ENCODE peak calls at places on chromosomes 6 and 20, in ten cellular contexts. N, M, Y, E, Z, L, H, B, O and I are unnamed samples.

GRCh38 chr20:26208296-26209091 is 511.8 kb upstream of the ZNF337 start:
- DNase-seq in N (no peak), M (no peak), Y (peak), E (peak), Z (peak), L (peak), H (no peak), B (no peak), O (no peak), I (no peak)

GRCh38 chr20:4167261-4168004 is 152.1 kb upstream of the RNF24 start:
- DNase-seq in N (no peak), M (no peak), Y (peak), E (peak), Z (peak), L (no peak), H (peak), B (no peak), O (no peak), I (no peak)

GRCh38 chr6:152206072-152206818 is 398.8 kb downstream of the ESR1 start:
- DNase-seq in N (peak), M (no peak), Y (peak), E (peak), Z (no peak), L (peak), H (peak), B (peak), O (peak), I (peak)

GRCh38 chr6:144519429-144519828 is 234.3 kb downstream of the UTRN start:
- DNase-seq in N (no peak), M (no peak), Y (no peak), E (no peak), Z (no peak), L (no peak), H (no peak), B (no peak), O (no peak), I (no peak)

GRCh38 chr6:47034919-47035318 is 7.2 kb downstream of the ADGRF1 start:
- DNase-seq in N (no peak), M (no peak), Y (no peak), E (no peak), Z (peak), L (no peak), H (no peak), B (no peak), O (peak), I (peak)

GRCh38 chr20:62511915-62512610 is 36.3 kb upstream of the GATA5 start:
- DNase-seq in N (no peak), M (no peak), Y (no peak), E (no peak), Z (no peak), L (no peak), H (no peak), B (no peak), O (no peak), I (no peak)

GRCh38 chr6:168875811-168876576 is 377.7 kb downstream of the THBS2 start:
- DNase-seq in N (no peak), M (no peak), Y (no peak), E (no peak), Z (no peak), L (no peak), H (no peak), B (no peak), O (no peak), I (no peak)

GRCh38 chr6:159074120-159074684 is 29.4 kb upstream of the TAGAP start:
- DNase-seq in N (peak), M (no peak), Y (no peak), E (no peak), Z (peak), L (peak), H (no peak), B (peak), O (peak), I (peak)

GRCh38 chr20:34332262-34332920 is 29.2 kb upstream of the AHCY start:
- DNase-seq in N (no peak), M (no peak), Y (no peak), E (no peak), Z (no peak), L (no peak), H (no peak), B (no peak), O (no peak), I (no peak)

GRCh38 chr6:155706341-155706740 is 250.7 kb upstream of the NOX3 start:
- DNase-seq in N (no peak), M (no peak), Y (no peak), E (no peak), Z (no peak), L (no peak), H (peak), B (no peak), O (peak), I (no peak)

GRCh38 chr6:30914076-30914853 is at the start of gene VARS2:
- DNase-seq in N (peak), M (peak), Y (peak), E (peak), Z (peak), L (peak), H (peak), B (peak), O (peak), I (peak)

GRCh38 chr20:1322511-1323245 is 6.3 kb downstream of the SDCBP2 start:
- DNase-seq in N (no peak), M (no peak), Y (no peak), E (no peak), Z (no peak), L (no peak), H (no peak), B (no peak), O (peak), I (no peak)

GRCh38 chr20:62358728-62359490 is 8.2 kb downstream of the LAMA5 start:
- DNase-seq in N (peak), M (no peak), Y (no peak), E (peak), Z (no peak), L (no peak), H (no peak), B (no peak), O (no peak), I (no peak)

GRCh38 chr6:4346659-4347333 is 211.4 kb upstream of the ECI2 start:
- DNase-seq in N (no peak), M (no peak), Y (no peak), E (no peak), Z (no peak), L (no peak), H (no peak), B (no peak), O (no peak), I (no peak)

GRCh38 chr6:51908243-51908642 is 179.2 kb downstream of the PKHD1 start:
- DNase-seq in N (no peak), M (no peak), Y (no peak), E (no peak), Z (no peak), L (no peak), H (no peak), B (no peak), O (no peak), I (no peak)

GRCh38 chr6:20879526-20879925 is 345.3 kb downstream of the CDKAL1 start:
- DNase-seq in N (no peak), M (no peak), Y (no peak), E (no peak), Z (no peak), L (no peak), H (peak), B (no peak), O (peak), I (no peak)

GRCh38 chr20:11901127-11901526 is 16.6 kb upstream of the BTBD3 start:
- DNase-seq in N (no peak), M (no peak), Y (no peak), E (no peak), Z (no peak), L (no peak), H (peak), B (no peak), O (no peak), I (no peak)

GRCh38 chr6:127342946-127343752 is at the start of gene ECHDC1:
- DNase-seq in N (peak), M (no peak), Y (peak), E (peak), Z (peak), L (peak), H (peak), B (peak), O (peak), I (peak)

GRCh38 chr6:124233221-124233620 is 429.6 kb downstream of the NKAIN2 start:
- DNase-seq in N (no peak), M (no peak), Y (no peak), E (no peak), Z (no peak), L (no peak), H (no peak), B (no peak), O (no peak), I (no peak)

GRCh38 chr6:39377530-39377929 is 55.0 kb upstream of the KCNK16 start:
- DNase-seq in N (peak), M (no peak), Y (peak), E (peak), Z (peak), L (peak), H (peak), B (peak), O (peak), I (peak)

GRCh38 chr6:10398439-10399218 is 16.2 kb downstream of the TFAP2A start:
- DNase-seq in N (no peak), M (no peak), Y (no peak), E (no peak), Z (no peak), L (no peak), H (no peak), B (no peak), O (no peak), I (no peak)

GRCh38 chr6:10397756-10398438 is 17.0 kb downstream of the TFAP2A start:
- DNase-seq in N (no peak), M (no peak), Y (no peak), E (no peak), Z (no peak), L (no peak), H (no peak), B (no peak), O (no peak), I (no peak)

GRCh38 chr6:10400330-10400729 is 14.5 kb downstream of the TFAP2A start:
- DNase-seq in N (no peak), M (no peak), Y (no peak), E (no peak), Z (no peak), L (no peak), H (no peak), B (no peak), O (no peak), I (no peak)

GRCh38 chr6:10401004-10401536 is 13.8 kb downstream of the TFAP2A start:
- DNase-seq in N (no peak), M (no peak), Y (no peak), E (no peak), Z (no peak), L (no peak), H (no peak), B (no peak), O (no peak), I (no peak)

GRCh38 chr6:10399451-10399850 is 15.4 kb downstream of the TFAP2A start:
- DNase-seq in N (no peak), M (no peak), Y (no peak), E (no peak), Z (no peak), L (no peak), H (no peak), B (no peak), O (no peak), I (no peak)
- TF ChIP-seq MAX in N (no peak), M (no peak), Y (no peak), E (no peak), Z (no peak), L (no peak), H (no peak), B (no peak), O (no peak), I (no peak)

DNA sequence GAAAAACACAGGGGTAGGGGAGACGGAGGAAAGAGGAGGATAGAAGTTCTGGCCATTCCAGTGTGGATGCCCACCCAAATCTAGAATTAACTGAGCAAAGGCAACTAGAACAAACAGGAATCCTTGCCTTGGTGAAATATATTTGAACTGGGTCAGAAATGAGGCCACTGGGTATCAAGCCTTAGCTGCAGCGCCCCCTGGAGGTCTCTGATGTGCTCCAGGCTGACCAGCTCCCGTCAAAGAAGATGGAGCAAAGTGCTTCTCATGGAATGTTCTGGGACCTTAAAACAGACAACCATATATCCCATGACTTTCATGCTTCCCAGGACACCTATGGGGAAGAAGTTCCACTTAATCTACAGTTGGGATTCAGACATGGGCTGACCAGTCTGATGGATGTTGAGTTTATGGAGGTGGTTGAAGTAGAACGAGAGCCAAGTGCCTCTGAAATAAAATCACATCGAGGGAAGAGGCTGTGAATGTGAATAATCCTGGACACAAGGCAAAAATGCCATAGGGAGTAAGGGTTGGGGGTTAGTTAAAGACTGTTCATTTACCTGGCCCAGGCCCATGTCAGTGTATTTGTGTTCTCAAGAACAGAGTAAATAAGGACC is 50.4 kb downstream of the HLA-DPB1 start:
- DNase-seq in N (peak), M (no peak), Y (peak), E (peak), Z (peak), L (peak), H (peak), B (peak), O (peak), I (peak)
- TF ChIP-seq MAX in N (no peak), M (no peak), Y (no peak), E (no peak), Z (no peak), L (no peak), H (no peak), B (no peak), O (no peak), I (no peak)

DNA sequence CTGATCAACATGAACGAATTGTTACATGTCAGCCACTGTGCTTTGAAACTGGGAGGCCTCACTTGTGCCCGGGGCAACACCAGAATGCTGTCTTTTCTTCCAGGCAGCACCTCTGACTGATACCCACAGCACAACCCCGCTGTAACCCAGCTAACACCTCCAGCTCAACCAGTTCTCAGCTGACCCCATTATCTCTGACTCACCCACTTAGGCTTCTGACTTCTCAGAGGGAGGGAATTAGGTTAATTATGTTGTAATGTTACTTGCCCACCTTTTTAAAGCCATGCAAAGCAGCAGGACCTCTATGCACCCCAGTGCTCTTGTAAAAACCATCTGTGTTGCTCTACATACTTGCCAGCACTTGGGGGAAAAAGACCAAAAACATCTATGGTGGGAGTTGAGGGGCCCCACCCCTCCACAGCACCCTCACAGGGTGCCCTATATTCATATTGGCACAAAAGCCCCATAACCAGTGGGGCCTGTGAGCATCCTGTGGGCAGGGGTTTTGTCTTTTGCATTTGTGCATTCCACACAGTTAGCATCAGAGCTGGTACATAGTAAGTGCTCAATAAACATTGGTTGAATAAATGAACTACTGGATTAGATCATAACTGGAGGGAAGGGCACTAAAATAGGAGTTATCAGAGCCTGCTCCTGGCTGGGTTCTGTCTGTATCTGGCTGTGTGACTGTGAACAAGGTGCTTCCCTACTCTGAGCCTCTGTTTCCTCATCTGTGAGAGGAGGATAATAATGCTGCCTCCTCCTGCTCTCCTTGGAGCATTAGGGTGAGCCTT is 22.3 kb downstream of the BNIP5 start:
- DNase-seq in N (no peak), M (no peak), Y (no peak), E (no peak), Z (no peak), L (no peak), H (no peak), B (peak), O (no peak), I (peak)
- TF ChIP-seq MAX in N (no peak), M (no peak), Y (no peak), E (no peak), Z (no peak), L (no peak), H (no peak), B (no peak), O (no peak), I (no peak)

GRCh38 chr20:54197621-54198604 is 10.0 kb upstream of the PFDN4 start:
- DNase-seq in N (no peak), M (peak), Y (no peak), E (no peak), Z (no peak), L (peak), H (peak), B (peak), O (no peak), I (no peak)
- TF ChIP-seq MAX in N (no peak), M (no peak), Y (no peak), E (no peak), Z (no peak), L (peak), H (no peak), B (peak), O (no peak), I (peak)

GRCh38 chr6:111119550-111120329 is 32.4 kb downstream of the SLC16A10 start:
- DNase-seq in N (no peak), M (no peak), Y (no peak), E (no peak), Z (no peak), L (no peak), H (no peak), B (peak), O (no peak), I (no peak)

GRCh38 chr6:111124406-111124805 is 37.1 kb downstream of the SLC16A10 start:
- DNase-seq in N (no peak), M (no peak), Y (no peak), E (no peak), Z (no peak), L (no peak), H (no peak), B (no peak), O (no peak), I (no peak)

GRCh38 chr6:111121789-111122350 is 34.6 kb downstream of the SLC16A10 start:
- DNase-seq in N (no peak), M (no peak), Y (no peak), E (no peak), Z (no peak), L (no peak), H (no peak), B (no peak), O (no peak), I (no peak)

GRCh38 chr6:111118816-111119215 is 31.5 kb downstream of the SLC16A10 start:
- DNase-seq in N (no peak), M (no peak), Y (no peak), E (no peak), Z (no peak), L (no peak), H (no peak), B (no peak), O (no peak), I (no peak)

GRCh38 chr6:111122458-111123286 is 35.4 kb downstream of the SLC16A10 start:
- DNase-seq in N (no peak), M (no peak), Y (no peak), E (no peak), Z (no peak), L (no peak), H (no peak), B (no peak), O (no peak), I (no peak)
- TF ChIP-seq MAX in N (no peak), M (no peak), Y (no peak), E (no peak), Z (no peak), L (no peak), H (no peak), B (no peak), O (no peak), I (no peak)

GRCh38 chr20:57964011-57964862 is 254.4 kb upstream of the PMEPA1 start:
- DNase-seq in N (no peak), M (no peak), Y (no peak), E (no peak), Z (no peak), L (no peak), H (no peak), B (no peak), O (no peak), I (no peak)
- TF ChIP-seq MAX in N (no peak), M (no peak), Y (no peak), E (no peak), Z (no peak), L (no peak), H (no peak), B (no peak), O (no peak), I (no peak)

GRCh38 chr6:158042245-158042798 is 60.7 kb downstream of the SYNJ2 start:
- DNase-seq in N (peak), M (no peak), Y (no peak), E (no peak), Z (peak), L (no peak), H (peak), B (no peak), O (peak), I (peak)
- TF ChIP-seq MAX in N (peak), M (no peak), Y (no peak), E (no peak), Z (peak), L (peak), H (no peak), B (no peak), O (no peak), I (no peak)

GRCh38 chr6:166026586-166027126 is 141.0 kb downstream of the TBXT start:
- DNase-seq in N (no peak), M (no peak), Y (no peak), E (no peak), Z (no peak), L (no peak), H (no peak), B (peak), O (no peak), I (no peak)
- TF ChIP-seq MAX in N (no peak), M (no peak), Y (no peak), E (no peak), Z (no peak), L (no peak), H (no peak), B (no peak), O (no peak), I (no peak)

DNA sequence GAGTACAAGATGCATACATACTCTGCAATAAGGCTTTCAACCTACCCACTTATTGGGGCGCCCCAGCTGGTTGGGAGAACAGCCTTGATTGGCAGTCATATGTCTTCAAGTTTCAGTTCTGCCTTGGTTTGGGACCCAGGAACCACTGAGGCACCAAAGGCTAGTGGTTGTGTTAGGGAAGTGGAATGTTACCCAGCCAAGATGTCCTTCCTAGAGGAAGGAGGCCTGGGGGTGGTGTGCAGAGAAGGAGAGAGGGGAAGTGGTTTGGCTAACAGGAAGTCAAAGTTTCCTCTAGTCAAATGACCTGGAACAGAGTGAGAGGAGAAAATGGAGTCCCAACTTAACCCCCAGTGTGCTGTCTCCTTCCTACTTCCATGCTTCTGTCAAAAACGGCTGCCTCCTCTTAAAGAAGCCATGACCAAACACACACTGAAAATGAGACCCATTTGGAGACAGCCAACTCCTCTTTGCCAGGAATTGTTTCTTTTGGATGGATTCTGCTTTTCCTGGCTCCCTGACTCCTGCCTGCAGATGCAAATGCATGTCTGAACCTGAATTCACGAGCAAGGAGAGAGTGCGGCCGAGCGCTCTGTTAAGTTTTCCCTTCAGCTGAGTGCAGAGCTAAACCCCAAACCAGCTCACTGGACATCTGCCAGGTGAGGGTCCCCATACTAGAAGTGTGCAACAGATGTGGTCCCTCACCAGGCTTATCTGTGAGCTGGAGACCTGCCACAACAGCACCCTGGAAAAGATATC is 59.3 kb downstream of the CD164 start:
- DNase-seq in N (peak), M (no peak), Y (no peak), E (no peak), Z (no peak), L (no peak), H (no peak), B (peak), O (no peak), I (no peak)
- TF ChIP-seq MAX in N (no peak), M (no peak), Y (no peak), E (no peak), Z (no peak), L (no peak), H (no peak), B (no peak), O (no peak), I (no peak)

DNA sequence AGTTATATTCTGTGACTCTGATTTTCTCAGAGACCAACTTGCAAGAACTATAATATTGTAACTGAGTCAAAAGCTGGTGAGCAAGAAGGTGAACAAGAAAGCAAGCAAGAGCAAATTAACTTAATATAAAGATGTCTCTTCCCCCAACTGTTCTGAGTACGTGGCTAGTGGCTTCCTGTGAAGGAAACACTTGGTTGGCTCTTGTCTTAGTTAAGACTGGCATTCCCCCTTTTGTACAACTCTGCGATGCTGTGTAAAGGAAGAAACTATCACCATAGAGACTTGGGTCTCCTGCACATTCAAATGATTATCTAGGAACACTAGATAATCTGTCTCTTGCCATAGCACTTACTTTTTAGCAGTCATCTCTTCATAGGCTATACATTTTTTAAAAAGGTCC is 47.3 kb upstream of the TNFAIP3 start:
- DNase-seq in N (no peak), M (peak), Y (no peak), E (no peak), Z (no peak), L (no peak), H (no peak), B (peak), O (peak), I (no peak)
- TF ChIP-seq MAX in N (no peak), M (no peak), Y (no peak), E (no peak), Z (no peak), L (no peak), H (no peak), B (no peak), O (no peak), I (no peak)